ENCODE peak calls at places on chromosomes 12 and 14, in nine cellular contexts. One of them, this sample, is unnamed. For H3K4me1, the result is how much of the 10 kb centered on the place peaks cover.

GRCh38 chr14:73644531-73645247 is at the start of gene DNAL1:
- DNase-seq in CD8-positive, alpha-beta memory T cell: peak
- DNase-seq in astrocyte: peak
- DNase-seq in upper lobe of right lung: peak
- DNase-seq in right cardiac atrium: peak
- DNase-seq in pancreas: peak
- DNase-seq in left ventricle myocardium inferior: peak
- DNase-seq in mesendoderm: peak
- DNase-seq in fibroblast of lung: peak
- DNase-seq in this sample: peak

GRCh38 chr12:48569946-48570345 is at the start of gene LALBA:
- DNase-seq in CD8-positive, alpha-beta memory T cell: no peak
- DNase-seq in astrocyte: no peak
- DNase-seq in upper lobe of right lung: no peak
- DNase-seq in right cardiac atrium: no peak
- DNase-seq in pancreas: no peak
- DNase-seq in left ventricle myocardium inferior: no peak
- DNase-seq in mesendoderm: no peak
- DNase-seq in fibroblast of lung: no peak
- DNase-seq in this sample: no peak

GRCh38 chr12:98838282-98838681 is 193.2 kb downstream of the APAF1 start:
- DNase-seq in CD8-positive, alpha-beta memory T cell: no peak
- DNase-seq in astrocyte: peak
- DNase-seq in upper lobe of right lung: no peak
- DNase-seq in right cardiac atrium: no peak
- DNase-seq in pancreas: no peak
- DNase-seq in left ventricle myocardium inferior: no peak
- DNase-seq in mesendoderm: peak
- DNase-seq in fibroblast of lung: peak
- DNase-seq in this sample: no peak

GRCh38 chr12:40331886-40332285 is 107.1 kb downstream of the LRRK2 start:
- DNase-seq in CD8-positive, alpha-beta memory T cell: no peak
- DNase-seq in astrocyte: no peak
- DNase-seq in upper lobe of right lung: no peak
- DNase-seq in right cardiac atrium: no peak
- DNase-seq in pancreas: no peak
- DNase-seq in left ventricle myocardium inferior: no peak
- DNase-seq in mesendoderm: no peak
- DNase-seq in fibroblast of lung: no peak
- DNase-seq in this sample: no peak

GRCh38 chr12:122834921-122835692 is at the start of gene HIP1R:
- DNase-seq in CD8-positive, alpha-beta memory T cell: peak
- DNase-seq in astrocyte: no peak
- DNase-seq in upper lobe of right lung: peak
- DNase-seq in right cardiac atrium: peak
- DNase-seq in pancreas: peak
- DNase-seq in left ventricle myocardium inferior: no peak
- DNase-seq in mesendoderm: peak
- DNase-seq in fibroblast of lung: peak
- DNase-seq in this sample: peak

GRCh38 chr14:76950043-76951020 is 78.2 kb downstream of the IRF2BPL start:
- DNase-seq in CD8-positive, alpha-beta memory T cell: no peak
- DNase-seq in astrocyte: peak
- DNase-seq in upper lobe of right lung: no peak
- DNase-seq in right cardiac atrium: no peak
- DNase-seq in pancreas: no peak
- DNase-seq in left ventricle myocardium inferior: no peak
- DNase-seq in mesendoderm: no peak
- DNase-seq in fibroblast of lung: peak
- DNase-seq in this sample: no peak

GRCh38 chr12:64691793-64692583 is 67.2 kb downstream of the GNS start:
- DNase-seq in CD8-positive, alpha-beta memory T cell: no peak
- DNase-seq in astrocyte: no peak
- DNase-seq in upper lobe of right lung: no peak
- DNase-seq in right cardiac atrium: no peak
- DNase-seq in pancreas: no peak
- DNase-seq in left ventricle myocardium inferior: no peak
- DNase-seq in mesendoderm: peak
- DNase-seq in fibroblast of lung: peak
- DNase-seq in this sample: no peak

GRCh38 chr12:29346764-29347421 is 34.1 kb downstream of the ERGIC2 start:
- DNase-seq in CD8-positive, alpha-beta memory T cell: no peak
- DNase-seq in astrocyte: peak
- DNase-seq in upper lobe of right lung: no peak
- DNase-seq in right cardiac atrium: no peak
- DNase-seq in pancreas: no peak
- DNase-seq in left ventricle myocardium inferior: no peak
- DNase-seq in mesendoderm: no peak
- DNase-seq in fibroblast of lung: no peak
- DNase-seq in this sample: no peak

GRCh38 chr12:3106564-3106963 is 29.4 kb downstream of the TSPAN9 start:
- DNase-seq in CD8-positive, alpha-beta memory T cell: no peak
- DNase-seq in astrocyte: no peak
- DNase-seq in upper lobe of right lung: no peak
- DNase-seq in right cardiac atrium: no peak
- DNase-seq in pancreas: no peak
- DNase-seq in left ventricle myocardium inferior: no peak
- DNase-seq in mesendoderm: no peak
- DNase-seq in fibroblast of lung: no peak
- DNase-seq in this sample: no peak

GRCh38 chr14:50828738-50829471 is 2.1 kb downstream of the NIN start:
- DNase-seq in CD8-positive, alpha-beta memory T cell: no peak
- DNase-seq in astrocyte: no peak
- DNase-seq in upper lobe of right lung: no peak
- DNase-seq in right cardiac atrium: no peak
- DNase-seq in pancreas: no peak
- DNase-seq in left ventricle myocardium inferior: no peak
- DNase-seq in mesendoderm: no peak
- DNase-seq in fibroblast of lung: no peak
- DNase-seq in this sample: no peak

GRCh38 chr14:24556756-24557155 is 19.3 kb downstream of the CTSG start:
- DNase-seq in CD8-positive, alpha-beta memory T cell: no peak
- DNase-seq in astrocyte: peak
- DNase-seq in upper lobe of right lung: no peak
- DNase-seq in right cardiac atrium: no peak
- DNase-seq in pancreas: no peak
- DNase-seq in left ventricle myocardium inferior: no peak
- DNase-seq in mesendoderm: no peak
- DNase-seq in fibroblast of lung: no peak
- DNase-seq in this sample: no peak

GRCh38 chr12:74105434-74105833 is 432.2 kb upstream of the ATXN7L3B start:
- DNase-seq in CD8-positive, alpha-beta memory T cell: no peak
- DNase-seq in astrocyte: peak
- DNase-seq in upper lobe of right lung: no peak
- DNase-seq in right cardiac atrium: no peak
- DNase-seq in pancreas: no peak
- DNase-seq in left ventricle myocardium inferior: no peak
- DNase-seq in mesendoderm: no peak
- DNase-seq in fibroblast of lung: no peak
- DNase-seq in this sample: no peak

GRCh38 chr14:96757456-96757855 is 39.7 kb upstream of the VRK1 start:
- DNase-seq in CD8-positive, alpha-beta memory T cell: no peak
- DNase-seq in astrocyte: no peak
- DNase-seq in upper lobe of right lung: no peak
- DNase-seq in right cardiac atrium: no peak
- DNase-seq in pancreas: no peak
- DNase-seq in left ventricle myocardium inferior: no peak
- DNase-seq in mesendoderm: no peak
- DNase-seq in fibroblast of lung: no peak
- DNase-seq in this sample: no peak

GRCh38 chr12:73321319-73321718 is 1049.1 kb downstream of the TRHDE start:
- DNase-seq in CD8-positive, alpha-beta memory T cell: no peak
- DNase-seq in astrocyte: no peak
- DNase-seq in upper lobe of right lung: no peak
- DNase-seq in right cardiac atrium: peak
- DNase-seq in pancreas: no peak
- DNase-seq in left ventricle myocardium inferior: no peak
- DNase-seq in mesendoderm: no peak
- DNase-seq in fibroblast of lung: no peak
- DNase-seq in this sample: no peak

GRCh38 chr14:68693926-68694325 is 98.9 kb downstream of the ZFP36L1 start:
- DNase-seq in CD8-positive, alpha-beta memory T cell: no peak
- DNase-seq in astrocyte: no peak
- DNase-seq in upper lobe of right lung: no peak
- DNase-seq in right cardiac atrium: no peak
- DNase-seq in pancreas: no peak
- DNase-seq in left ventricle myocardium inferior: no peak
- DNase-seq in mesendoderm: no peak
- DNase-seq in fibroblast of lung: no peak
- DNase-seq in this sample: no peak
- H3K4me1 ChIP-seq in CD8-positive, alpha-beta memory T cell: under half
- H3K4me1 ChIP-seq in astrocyte: under half
- H3K4me1 ChIP-seq in upper lobe of right lung: under half
- H3K4me1 ChIP-seq in right cardiac atrium: under half
- H3K4me1 ChIP-seq in pancreas: under half
- H3K4me1 ChIP-seq in left ventricle myocardium inferior: under half
- H3K4me1 ChIP-seq in mesendoderm: under half
- H3K4me1 ChIP-seq in fibroblast of lung: under half
- H3K4me1 ChIP-seq in this sample: under half

GRCh38 chr14:105250008-105250366 is 1.7 kb downstream of the BTBD6 start:
- DNase-seq in CD8-positive, alpha-beta memory T cell: no peak
- DNase-seq in astrocyte: no peak
- DNase-seq in upper lobe of right lung: no peak
- DNase-seq in right cardiac atrium: peak
- DNase-seq in pancreas: no peak
- DNase-seq in left ventricle myocardium inferior: no peak
- DNase-seq in mesendoderm: no peak
- DNase-seq in fibroblast of lung: no peak
- DNase-seq in this sample: no peak

GRCh38 chr14:105247715-105248367 is 492 bp upstream of the BTBD6 start:
- DNase-seq in CD8-positive, alpha-beta memory T cell: no peak
- DNase-seq in astrocyte: no peak
- DNase-seq in upper lobe of right lung: no peak
- DNase-seq in right cardiac atrium: peak
- DNase-seq in pancreas: no peak
- DNase-seq in left ventricle myocardium inferior: no peak
- DNase-seq in mesendoderm: no peak
- DNase-seq in fibroblast of lung: no peak
- DNase-seq in this sample: no peak

GRCh38 chr14:105250986-105251385 is 2.7 kb downstream of the BTBD6 start:
- DNase-seq in CD8-positive, alpha-beta memory T cell: no peak
- DNase-seq in astrocyte: no peak
- DNase-seq in upper lobe of right lung: no peak
- DNase-seq in right cardiac atrium: no peak
- DNase-seq in pancreas: no peak
- DNase-seq in left ventricle myocardium inferior: no peak
- DNase-seq in mesendoderm: no peak
- DNase-seq in fibroblast of lung: no peak
- DNase-seq in this sample: no peak

GRCh38 chr14:105248368-105249174 is at the start of gene BTBD6:
- DNase-seq in CD8-positive, alpha-beta memory T cell: peak
- DNase-seq in astrocyte: peak
- DNase-seq in upper lobe of right lung: peak
- DNase-seq in right cardiac atrium: peak
- DNase-seq in pancreas: peak
- DNase-seq in left ventricle myocardium inferior: peak
- DNase-seq in mesendoderm: peak
- DNase-seq in fibroblast of lung: peak
- DNase-seq in this sample: peak

GRCh38 chr14:105249175-105250007 is 1.1 kb downstream of the BTBD6 start:
- DNase-seq in CD8-positive, alpha-beta memory T cell: no peak
- DNase-seq in astrocyte: peak
- DNase-seq in upper lobe of right lung: peak
- DNase-seq in right cardiac atrium: peak
- DNase-seq in pancreas: no peak
- DNase-seq in left ventricle myocardium inferior: no peak
- DNase-seq in mesendoderm: peak
- DNase-seq in fibroblast of lung: peak
- DNase-seq in this sample: no peak
- H3K4me3 ChIP-seq in CD8-positive, alpha-beta memory T cell: no peak
- H3K4me3 ChIP-seq in astrocyte: peak
- H3K4me3 ChIP-seq in upper lobe of right lung: peak
- H3K4me3 ChIP-seq in right cardiac atrium: peak
- H3K4me3 ChIP-seq in pancreas: no peak
- H3K4me3 ChIP-seq in left ventricle myocardium inferior: peak
- H3K4me3 ChIP-seq in mesendoderm: peak
- H3K4me3 ChIP-seq in fibroblast of lung: peak
- H3K4me3 ChIP-seq in this sample: peak

DNA sequence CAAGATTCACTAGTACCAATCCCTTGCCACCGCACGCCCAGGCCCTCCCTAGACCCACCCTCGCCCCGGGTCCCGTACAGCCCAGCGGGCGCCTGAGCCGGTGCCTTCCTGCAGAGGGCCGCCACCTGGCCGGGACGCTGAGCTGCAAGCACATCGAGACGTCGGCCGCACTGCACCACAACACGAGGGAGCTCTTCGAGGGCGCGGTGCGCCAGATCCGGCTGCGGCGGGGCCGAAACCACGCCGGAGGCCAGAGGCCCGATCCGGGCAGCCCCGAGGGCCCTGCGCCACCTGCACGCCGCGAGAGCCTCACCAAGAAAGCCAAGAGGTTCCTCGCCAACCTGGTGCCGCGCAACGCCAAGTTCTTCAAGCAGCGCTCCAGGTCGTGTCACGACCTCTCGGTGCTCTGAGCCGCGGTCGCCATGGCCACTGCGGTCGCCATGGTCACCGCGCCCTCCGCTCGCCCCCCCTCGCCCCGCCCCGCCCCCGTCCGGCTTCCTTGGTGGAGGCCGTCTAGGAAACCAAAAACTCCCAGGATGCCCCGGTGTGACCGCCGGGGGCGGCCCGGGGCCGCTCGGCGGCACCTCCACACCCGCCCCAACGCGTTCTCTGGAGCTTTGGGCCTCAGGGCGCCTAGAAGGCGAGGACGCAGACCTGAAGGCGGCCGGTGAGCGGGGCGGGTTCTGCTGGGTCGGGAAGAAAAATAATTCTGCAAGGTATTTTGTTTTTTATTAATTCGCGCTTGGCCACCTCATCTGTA is 3.7 kb downstream of the REM2 start:
- DNase-seq in CD8-positive, alpha-beta memory T cell: peak
- DNase-seq in astrocyte: peak
- DNase-seq in upper lobe of right lung: peak
- DNase-seq in right cardiac atrium: peak
- DNase-seq in pancreas: peak
- DNase-seq in left ventricle myocardium inferior: peak
- DNase-seq in mesendoderm: peak
- DNase-seq in fibroblast of lung: peak
- DNase-seq in this sample: peak
- H3K4me1 ChIP-seq in CD8-positive, alpha-beta memory T cell: half or more
- H3K4me1 ChIP-seq in astrocyte: under half
- H3K4me1 ChIP-seq in upper lobe of right lung: under half
- H3K4me1 ChIP-seq in right cardiac atrium: under half
- H3K4me1 ChIP-seq in pancreas: under half
- H3K4me1 ChIP-seq in left ventricle myocardium inferior: under half
- H3K4me1 ChIP-seq in mesendoderm: under half
- H3K4me1 ChIP-seq in fibroblast of lung: under half
- H3K4me1 ChIP-seq in this sample: under half

DNA sequence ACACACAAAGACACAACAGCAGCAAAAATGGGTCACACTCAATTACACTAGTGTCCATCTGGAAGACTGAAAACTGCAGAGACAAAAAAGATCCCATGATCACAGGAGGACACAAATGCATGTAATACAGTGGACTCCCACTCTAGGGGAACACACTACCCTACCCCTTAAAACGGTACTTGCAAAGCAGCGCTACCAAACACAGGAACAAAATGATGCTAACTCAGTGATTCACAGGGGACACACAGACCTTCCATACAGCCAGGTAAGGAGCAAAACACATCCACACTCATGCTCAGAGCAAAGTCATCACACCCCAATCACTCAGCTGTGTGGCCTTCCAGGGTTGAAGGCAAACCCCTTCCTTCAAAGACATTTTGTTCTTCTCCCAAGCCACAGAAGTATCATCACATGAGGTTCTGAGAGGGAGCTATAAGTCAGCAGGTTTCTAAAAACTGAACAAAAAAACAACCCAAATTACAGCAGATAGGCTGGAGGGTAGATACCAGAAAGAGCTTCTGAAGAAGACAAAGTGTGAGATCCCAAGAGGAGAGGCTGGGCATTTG is 14.8 kb downstream of the SMUG1 start:
- DNase-seq in CD8-positive, alpha-beta memory T cell: no peak
- DNase-seq in astrocyte: no peak
- DNase-seq in upper lobe of right lung: no peak
- DNase-seq in right cardiac atrium: no peak
- DNase-seq in pancreas: no peak
- DNase-seq in left ventricle myocardium inferior: no peak
- DNase-seq in mesendoderm: no peak
- DNase-seq in fibroblast of lung: no peak
- DNase-seq in this sample: no peak
- H3K4me3 ChIP-seq in CD8-positive, alpha-beta memory T cell: no peak
- H3K4me3 ChIP-seq in astrocyte: no peak
- H3K4me3 ChIP-seq in upper lobe of right lung: no peak
- H3K4me3 ChIP-seq in right cardiac atrium: no peak
- H3K4me3 ChIP-seq in pancreas: no peak
- H3K4me3 ChIP-seq in left ventricle myocardium inferior: peak
- H3K4me3 ChIP-seq in mesendoderm: no peak
- H3K4me3 ChIP-seq in fibroblast of lung: peak
- H3K4me3 ChIP-seq in this sample: peak